ENCODE peak calls at places on chromosomes 3 and 15, in six cellular contexts. U is activated T-helper 1 cell treated with Interleukin-2 at 50 U/mL for 16 hours, I is T-helper 17 cell, G is NCI-H1694 treated with DMSO at 0.1 percent for 48 hours, E is Ammon's horn, B is AG08395. C is an unnamed sample.

GRCh38 chr15:70588613-70589012 is 174.7 kb downstream of the UACA start:
- DNase-seq in U (no peak), I (no peak), G (no peak), E (no peak), B (no peak), C (no peak)

GRCh38 chr3:176734146-176734545 is 463.1 kb downstream of the TBL1XR1 start:
- DNase-seq in U (no peak), I (no peak), G (no peak), E (no peak), B (no peak), C (no peak)

GRCh38 chr15:59367022-59367451 is 5.6 kb downstream of the MYO1E start:
- DNase-seq in U (no peak), I (no peak), G (no peak), E (peak), B (no peak), C (no peak)

GRCh38 chr15:66153549-66154415 is 99.8 kb downstream of the MEGF11 start:
- DNase-seq in U (no peak), I (no peak), G (peak), E (no peak), B (no peak), C (peak)

GRCh38 chr15:39918688-39919385 is 1.2 kb downstream of the GPR176 start:
- DNase-seq in U (no peak), I (no peak), G (no peak), E (no peak), B (peak), C (no peak)

GRCh38 chr15:66783327-66784124 is 81.5 kb downstream of the SMAD6 start:
- DNase-seq in U (no peak), I (no peak), G (no peak), E (no peak), B (no peak), C (no peak)

GRCh38 chr3:184016169-184016570 is 1.5 kb downstream of the ABCC5 start:
- DNase-seq in U (no peak), I (no peak), G (no peak), E (peak), B (no peak), C (no peak)

GRCh38 chr15:79960502-79961217 is 10.3 kb downstream of the BCL2A1 start:
- DNase-seq in U (no peak), I (no peak), G (no peak), E (no peak), B (no peak), C (no peak)

GRCh38 chr3:126389112-126389791 is 5.5 kb upstream of the CFAP100 start:
- DNase-seq in U (no peak), I (no peak), G (no peak), E (peak), B (peak), C (peak)

GRCh38 chr3:115784739-115785571 is 161.6 kb downstream of the GAP43 start:
- DNase-seq in U (no peak), I (no peak), G (peak), E (peak), B (peak), C (no peak)

GRCh38 chr15:65762914-65763787 is 28.9 kb downstream of the DENND4A start:
- DNase-seq in U (no peak), I (no peak), G (no peak), E (no peak), B (no peak), C (no peak)

GRCh38 chr3:25686766-25687165 is 22.1 kb upstream of the TOP2B start:
- DNase-seq in U (no peak), I (no peak), G (no peak), E (no peak), B (no peak), C (no peak)

GRCh38 chr3:54139630-54140029 is 17.3 kb downstream of the CACNA2D3 start:
- DNase-seq in U (no peak), I (no peak), G (no peak), E (no peak), B (no peak), C (no peak)

GRCh38 chr3:72938471-72939265 is 50.8 kb downstream of the GXYLT2 start:
- DNase-seq in U (no peak), I (peak), G (peak), E (peak), B (peak), C (peak)

GRCh38 chr3:120280566-120280965 is 4.5 kb downstream of the GPR156 start:
- DNase-seq in U (no peak), I (no peak), G (no peak), E (no peak), B (no peak), C (no peak)

GRCh38 chr15:73870700-73871408 is 2.5 kb upstream of the TBC1D21 start:
- DNase-seq in U (no peak), I (no peak), G (no peak), E (no peak), B (no peak), C (no peak)

GRCh38 chr3:73624363-73625123 is at the start of gene PDZRN3:
- DNase-seq in U (no peak), I (no peak), G (no peak), E (peak), B (peak), C (no peak)

GRCh38 chr3:12796171-12797123 is at the start of gene CAND2:
- DNase-seq in U (peak), I (peak), G (no peak), E (peak), B (peak), C (peak)

GRCh38 chr3:23136054-23136453 is 67.1 kb upstream of the UBE2E2 start:
- DNase-seq in U (no peak), I (no peak), G (no peak), E (no peak), B (no peak), C (no peak)

GRCh38 chr3:169694117-169694516 is 30.6 kb upstream of the MECOM start:
- DNase-seq in U (no peak), I (no peak), G (no peak), E (no peak), B (no peak), C (no peak)

GRCh38 chr15:59399465-59400102 is 26.9 kb upstream of the MYO1E start:
- DNase-seq in U (no peak), I (no peak), G (no peak), E (peak), B (no peak), C (no peak)

GRCh38 chr3:61901986-61902385 is 340.6 kb downstream of the PTPRG start:
- DNase-seq in U (no peak), I (no peak), G (no peak), E (no peak), B (no peak), C (no peak)

GRCh38 chr15:39465843-39466242 is 115.0 kb upstream of the THBS1 start:
- DNase-seq in U (no peak), I (no peak), G (no peak), E (no peak), B (peak), C (no peak)

GRCh38 chr3:129120254-129121004 is 1.2 kb downstream of the RAB43 start:
- DNase-seq in U (peak), I (peak), G (no peak), E (peak), B (peak), C (no peak)

GRCh38 chr3:65439641-65440040 is 599.1 kb downstream of the MAGI1 start:
- DNase-seq in U (no peak), I (no peak), G (peak), E (peak), B (peak), C (no peak)

GRCh38 chr3:38039899-38040261 is 872 bp downstream of the DLEC1 start:
- DNase-seq in U (peak), I (peak), G (no peak), E (peak), B (peak), C (no peak)

GRCh38 chr3:149506965-149507364 is 32.5 kb downstream of the TM4SF4 start:
- DNase-seq in U (no peak), I (no peak), G (no peak), E (no peak), B (no peak), C (no peak)

GRCh38 chr3:33113772-33114621 is at the start of gene CRTAP:
- DNase-seq in U (peak), I (peak), G (peak), E (peak), B (peak), C (peak)

GRCh38 chr15:89815769-89816168 is 1.1 kb upstream of the ANPEP start:
- DNase-seq in U (no peak), I (no peak), G (no peak), E (no peak), B (no peak), C (no peak)

GRCh38 chr3:52237659-52238172 is 1.2 kb downstream of the TWF2 start:
- DNase-seq in U (no peak), I (no peak), G (no peak), E (peak), B (peak), C (no peak)

GRCh38 chr3:120506828-120507774 is 56.3 kb upstream of the FSTL1 start:
- DNase-seq in U (no peak), I (no peak), G (peak), E (peak), B (peak), C (peak)

GRCh38 chr15:85495096-85495495 is 114.7 kb downstream of the AKAP13 start:
- DNase-seq in U (no peak), I (no peak), G (no peak), E (no peak), B (no peak), C (no peak)

GRCh38 chr3:184466413-184466960 is 86.6 kb downstream of the CHRD start:
- DNase-seq in U (no peak), I (no peak), G (no peak), E (no peak), B (peak), C (no peak)

C was measured in NCI-H2171.